ENCODE peak calls at places on chromosomes 5 and 9, in eight cellular contexts. A, T, B, D, J, U, M and R are unnamed samples.

GRCh38 chr5:180259260-180259611 is 32.6 kb downstream of the MAPK9 start:
- DNase-seq in J (no peak), T (no peak), A (no peak), B (no peak), U (no peak), M (no peak), D (no peak), R (no peak)

GRCh38 chr5:14868771-14869170 is 2.8 kb downstream of the ANKH start:
- DNase-seq in J (no peak), T (no peak), D (no peak), M (no peak), A (no peak), B (no peak), U (peak), R (no peak)

GRCh38 chr9:80690340-80690939 is 998.9 kb downstream of the TLE1 start:
- DNase-seq in M (no peak), A (no peak), U (no peak), D (no peak), J (no peak), B (no peak), T (no peak), R (no peak)

GRCh38 chr5:127406326-127407121 is 110.9 kb upstream of the PRRC1 start:
- DNase-seq in D (no peak), J (no peak), U (no peak), M (no peak), T (no peak), B (no peak), A (no peak), R (no peak)

GRCh38 chr5:90866333-90866732 is 307.7 kb downstream of the ADGRV1 start:
- DNase-seq in A (peak), U (peak), D (no peak), B (no peak), T (no peak), J (peak), M (no peak), R (no peak)

GRCh38 chr5:172140866-172141265 is 47.2 kb downstream of the STK10 start:
- DNase-seq in A (no peak), B (no peak), T (no peak), D (no peak), J (no peak), M (no peak), U (no peak), R (no peak)

GRCh38 chr5:5314626-5315025 is 107.9 kb upstream of the ICE1 start:
- DNase-seq in D (no peak), T (no peak), J (no peak), M (no peak), A (no peak), B (no peak), U (no peak), R (no peak)

GRCh38 chr5:73300520-73301207 is 127.7 kb downstream of the TMEM174 start:
- DNase-seq in J (no peak), D (no peak), M (no peak), T (no peak), A (no peak), U (no peak), B (no peak), R (no peak)

GRCh38 chr9:111928342-111928720 is 31.7 kb downstream of the UGCG start:
- DNase-seq in A (no peak), D (no peak), U (no peak), T (no peak), B (no peak), J (no peak), M (no peak), R (no peak)

GRCh38 chr5:20291766-20292165 is 303.8 kb upstream of the CDH18 start:
- DNase-seq in A (no peak), J (no peak), U (no peak), D (no peak), T (no peak), B (no peak), M (no peak), R (no peak)

GRCh38 chr9:87672586-87672985 is 53.3 kb upstream of the CTSL start:
- DNase-seq in J (no peak), U (no peak), B (no peak), T (no peak), D (no peak), M (no peak), A (no peak), R (no peak)

GRCh38 chr5:10400834-10401233 is 40.8 kb upstream of the ROPN1L start:
- DNase-seq in B (no peak), U (no peak), J (no peak), T (no peak), M (no peak), D (no peak), A (no peak), R (no peak)

GRCh38 chr9:34572092-34572491 is 17.4 kb downstream of the CNTFR start:
- DNase-seq in J (no peak), B (no peak), T (no peak), M (no peak), A (no peak), U (no peak), D (no peak), R (no peak)

GRCh38 chr5:110956913-110957813 is 114.3 kb upstream of the TSLP start:
- DNase-seq in U (peak), B (no peak), J (no peak), M (no peak), A (no peak), T (no peak), D (no peak), R (no peak)

GRCh38 chr5:57335092-57335491 is 147.5 kb downstream of the ACTBL2 start:
- DNase-seq in T (no peak), J (no peak), B (peak), U (no peak), M (no peak), D (no peak), A (no peak), R (no peak)